ENCODE peak calls at places on chromosome 19, in six cellular contexts. N is IMR-90, P is SK-N-SH, Z is GM12878, J is HepG2, R is K562. F is an unnamed sample.
A peak's percentile ranks its signal among the peaks of the same experiment; 100 is the strongest.

GRCh38 chr19:7467009-7467989 is 21.5 kb downstream of the PEX11G start:
- DNase-seq in N (no peak), P (no peak), Z (no peak), J (no peak), R (no peak), F (no peak)

GRCh38 chr19:36497001-36497400 is 7.6 kb upstream of the ZNF566 start:
- DNase-seq in N (no peak), P (no peak), Z (no peak), J (no peak), R (no peak), F (no peak)

GRCh38 chr19:52786078-52786463 is 520 bp downstream of the ZNF600 start:
- DNase-seq in N (no peak), P (peak; percentile 41), Z (no peak), J (no peak), R (peak; percentile 3), F (no peak)

GRCh38 chr19:3457531-3458228 is 22.6 kb downstream of the SMIM24 start:
- DNase-seq in N (no peak), P (no peak), Z (no peak), J (no peak), R (no peak), F (peak; percentile 83)

GRCh38 chr19:42286349-42287016 is 15.4 kb upstream of the PRR19 start:
- DNase-seq in N (peak; percentile 27), P (peak; percentile 54), Z (no peak), J (no peak), R (peak; percentile 52), F (no peak)

GRCh38 chr19:30074741-30075460 is 132.9 kb downstream of the URI1 start:
- DNase-seq in N (no peak), P (no peak), Z (no peak), J (no peak), R (no peak), F (no peak)

GRCh38 chr19:36574762-36575161 is 1.7 kb upstream of the ZNF529 start:
- DNase-seq in N (no peak), P (no peak), Z (no peak), J (no peak), R (no peak), F (no peak)

GRCh38 chr19:11166281-11167142 is 10.9 kb upstream of the SPC24 start:
- DNase-seq in N (no peak), P (no peak), Z (no peak), J (no peak), R (no peak), F (no peak)

GRCh38 chr19:14517840-14518505 is at the start of gene DNAJB1:
- DNase-seq in N (peak; percentile 64), P (peak; percentile 94), Z (no peak), J (peak; percentile 38), R (peak; percentile 87), F (peak; percentile 75)

GRCh38 chr19:49954933-49955332 is 6.0 kb downstream of the SIGLEC11 start:
- DNase-seq in N (peak; percentile 16), P (no peak), Z (no peak), J (no peak), R (no peak), F (no peak)

GRCh38 chr19:45154064-45154827 is 6.5 kb downstream of the NKPD1 start:
- DNase-seq in N (peak; percentile 86), P (no peak), Z (no peak), J (peak; percentile 97), R (peak; percentile 82), F (no peak)

GRCh38 chr19:41904118-41904870 is 21.3 kb downstream of the ARHGEF1 start:
- DNase-seq in N (no peak), P (no peak), Z (no peak), J (peak; percentile 92), R (no peak), F (peak; percentile 94)

GRCh38 chr19:11232555-11232954 is 6.9 kb upstream of the ANGPTL8 start:
- DNase-seq in N (no peak), P (no peak), Z (no peak), J (no peak), R (no peak), F (no peak)

GRCh38 chr19:6220385-6221191 is 59.2 kb downstream of the MLLT1 start:
- DNase-seq in N (peak; percentile 64), P (no peak), Z (no peak), J (no peak), R (no peak), F (no peak)

GRCh38 chr19:12485571-12485970 is 955 bp upstream of the ZNF709 start:
- DNase-seq in N (no peak), P (no peak), Z (no peak), J (peak; percentile 45), R (no peak), F (no peak)

GRCh38 chr19:6779204-6779603 is 6.7 kb downstream of the VAV1 start:
- DNase-seq in N (no peak), P (no peak), Z (no peak), J (no peak), R (no peak), F (no peak)

GRCh38 chr19:10517361-10517759 is at the start of gene S1PR5:
- DNase-seq in N (no peak), P (peak; percentile 70), Z (no peak), J (no peak), R (peak; percentile 46), F (peak; percentile 35)

GRCh38 chr19:50318438-50318837 is 10.7 kb downstream of the KCNC3 start:
- DNase-seq in N (no peak), P (no peak), Z (no peak), J (no peak), R (no peak), F (no peak)

GRCh38 chr19:4295972-4296771 is 6.0 kb downstream of the TMIGD2 start:
- DNase-seq in N (no peak), P (peak; percentile 90), Z (no peak), J (no peak), R (no peak), F (no peak)

GRCh38 chr19:4065430-4066175 is 1.1 kb downstream of the ZBTB7A start:
- DNase-seq in N (peak; percentile 98), P (peak; percentile 99), Z (peak; percentile 65), J (peak; percentile 90), R (peak; percentile 99), F (peak; percentile 86)

GRCh38 chr19:8370176-8371010 is 6.4 kb downstream of the ANGPTL4 start:
- DNase-seq in N (no peak), P (no peak), Z (no peak), J (no peak), R (no peak), F (no peak)

GRCh38 chr19:44927746-44928145 is 13.3 kb downstream of the APOC1 start:
- DNase-seq in N (peak; percentile 59), P (peak; percentile 2), Z (no peak), J (no peak), R (no peak), F (no peak)

GRCh38 chr19:44857837-44858236 is 11.7 kb downstream of the NECTIN2 start:
- DNase-seq in N (no peak), P (no peak), Z (no peak), J (no peak), R (no peak), F (no peak)

GRCh38 chr19:3073931-3074595 is 11.8 kb upstream of the TLE5 start:
- DNase-seq in N (no peak), P (peak; percentile 14), Z (no peak), J (no peak), R (no peak), F (no peak)

GRCh38 chr19:49614096-49614857 is 23.3 kb downstream of the PRR12 start:
- DNase-seq in N (peak; percentile 91), P (no peak), Z (no peak), J (peak; percentile 51), R (no peak), F (peak; percentile 78)

GRCh38 chr19:4067396-4068057 is 828 bp upstream of the ZBTB7A start:
- DNase-seq in N (no peak), P (peak; percentile 84), Z (no peak), J (no peak), R (peak; percentile 72), F (no peak)

GRCh38 chr19:10861118-10861651 is 10.2 kb upstream of the CARM1 start:
- DNase-seq in N (no peak), P (no peak), Z (no peak), J (peak; percentile 54), R (peak; percentile 36), F (peak; percentile 51)

GRCh38 chr19:13640611-13641010 is 123.7 kb upstream of the MRI1 start:
- DNase-seq in N (no peak), P (no peak), Z (no peak), J (no peak), R (no peak), F (no peak)

GRCh38 chr19:40224342-40225148 is 1.9 kb downstream of the CCNP start:
- DNase-seq in N (no peak), P (no peak), Z (no peak), J (no peak), R (no peak), F (no peak)

GRCh38 chr19:49890349-49891311 is 6.1 kb downstream of the IL4I1 start:
- DNase-seq in N (no peak), P (peak; percentile 93), Z (no peak), J (no peak), R (peak; percentile 94), F (peak; percentile 62)

GRCh38 chr19:18310118-18310909 is 12.6 kb downstream of the LSM4 start:
- DNase-seq in N (no peak), P (no peak), Z (no peak), J (no peak), R (no peak), F (no peak)
- TF ChIP-seq SMC3 in N (no peak), P (no peak), Z (no peak), J (no peak), R (no peak), F (no peak)

GRCh38 chr19:43380771-43381386 is 27.4 kb downstream of the CD177 start:
- DNase-seq in N (no peak), P (no peak), Z (no peak), J (peak; percentile 34), R (no peak), F (no peak)
- TF ChIP-seq SMC3 in N (no peak), P (no peak), Z (no peak), J (no peak), R (no peak), F (no peak)

GRCh38 chr19:38539751-38540150 is 78.0 kb downstream of the MAP4K1 start:
- DNase-seq in N (no peak), P (no peak), Z (no peak), J (no peak), R (no peak), F (no peak)

GRCh38 chr19:38538386-38538785 is 79.4 kb downstream of the MAP4K1 start:
- DNase-seq in N (no peak), P (no peak), Z (no peak), J (no peak), R (no peak), F (no peak)

GRCh38 chr19:38537071-38537847 is 80.5 kb downstream of the MAP4K1 start:
- DNase-seq in N (no peak), P (no peak), Z (no peak), J (no peak), R (no peak), F (no peak)

GRCh38 chr19:38542040-38542439 is 75.7 kb downstream of the MAP4K1 start:
- DNase-seq in N (no peak), P (no peak), Z (no peak), J (no peak), R (no peak), F (no peak)

GRCh38 chr19:38538793-38539528 is 78.8 kb downstream of the MAP4K1 start:
- DNase-seq in N (no peak), P (no peak), Z (no peak), J (no peak), R (no peak), F (no peak)
- TF ChIP-seq SMC3 in N (no peak), P (no peak), Z (no peak), J (no peak), R (no peak), F (no peak)

DNA sequence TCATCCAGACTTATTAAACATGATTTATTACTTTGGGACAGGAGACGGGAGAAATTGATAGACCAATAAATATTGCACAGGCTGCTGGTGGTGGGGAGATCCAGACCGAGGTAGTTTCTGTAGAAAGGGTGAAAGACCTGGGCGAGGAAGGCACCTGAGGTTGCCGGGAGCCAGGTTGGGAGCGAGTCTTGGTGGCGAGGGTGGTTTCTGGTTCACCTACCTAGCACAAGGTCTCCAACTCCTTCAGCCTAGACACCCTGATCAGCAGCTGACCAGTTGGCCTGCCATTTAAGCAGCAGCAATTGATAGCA is 7.0 kb downstream of the EMP3 start:
- DNase-seq in N (no peak), P (no peak), Z (no peak), J (no peak), R (no peak), F (no peak)
- TF ChIP-seq SMC3 in N (no peak), P (no peak), Z (no peak), J (no peak), R (no peak), F (no peak)